ENCODE peak calls at places on chromosomes 2 and 18, in four cellular contexts. One of them, this sample, is unnamed.

GRCh38 chr18:56121669-56122068 is 516.7 kb downstream of the TXNL1 start:
- DNase-seq in osteoblast: no peak
- DNase-seq in uterus: no peak
- DNase-seq in left ventricle myocardium inferior: no peak
- DNase-seq in this sample: no peak

GRCh38 chr2:174846941-174847938 is 83.0 kb upstream of the CHRNA1 start:
- DNase-seq in uterus: no peak
- DNase-seq in osteoblast: peak; percentile 43
- DNase-seq in left ventricle myocardium inferior: no peak
- DNase-seq in this sample: peak; percentile 40

GRCh38 chr2:143433158-143433557 is 303.9 kb downstream of the ARHGAP15 start:
- DNase-seq in left ventricle myocardium inferior: no peak
- DNase-seq in osteoblast: no peak
- DNase-seq in uterus: no peak
- DNase-seq in this sample: no peak

GRCh38 chr2:219207884-219208740 is 1.5 kb downstream of the ZFAND2B start:
- DNase-seq in left ventricle myocardium inferior: no peak
- DNase-seq in uterus: no peak
- DNase-seq in osteoblast: peak; percentile 93
- DNase-seq in this sample: no peak

GRCh38 chr2:16338026-16338425 is 327.6 kb downstream of the CYRIA start:
- DNase-seq in osteoblast: no peak
- DNase-seq in uterus: no peak
- DNase-seq in left ventricle myocardium inferior: no peak
- DNase-seq in this sample: no peak

GRCh38 chr18:62200121-62200914 is 13.3 kb downstream of the RELCH start:
- DNase-seq in uterus: no peak
- DNase-seq in left ventricle myocardium inferior: no peak
- DNase-seq in osteoblast: peak; percentile 25
- DNase-seq in this sample: no peak

GRCh38 chr2:39377226-39377939 is 59.7 kb downstream of the MAP4K3 start:
- DNase-seq in uterus: no peak
- DNase-seq in left ventricle myocardium inferior: no peak
- DNase-seq in osteoblast: no peak
- DNase-seq in this sample: no peak

GRCh38 chr2:219645631-219646527 is 18.4 kb downstream of the SLC4A3 start:
- DNase-seq in uterus: no peak
- DNase-seq in osteoblast: peak; percentile 92
- DNase-seq in left ventricle myocardium inferior: no peak
- DNase-seq in this sample: no peak

GRCh38 chr2:128376241-128377041 is 57.8 kb upstream of the HS6ST1 start:
- DNase-seq in osteoblast: peak; percentile 83
- DNase-seq in left ventricle myocardium inferior: no peak
- DNase-seq in uterus: no peak
- DNase-seq in this sample: no peak

GRCh38 chr18:4130734-4131719 is 324.1 kb downstream of the DLGAP1 start:
- DNase-seq in uterus: no peak
- DNase-seq in left ventricle myocardium inferior: no peak
- DNase-seq in osteoblast: no peak
- DNase-seq in this sample: no peak

GRCh38 chr2:7269993-7270392 is 352.8 kb downstream of the RNF144A start:
- DNase-seq in osteoblast: no peak
- DNase-seq in left ventricle myocardium inferior: no peak
- DNase-seq in uterus: no peak
- DNase-seq in this sample: no peak

GRCh38 chr2:86371482-86372002 is 34.1 kb upstream of the REEP1 start:
- DNase-seq in osteoblast: no peak
- DNase-seq in uterus: no peak
- DNase-seq in left ventricle myocardium inferior: no peak
- DNase-seq in this sample: no peak

GRCh38 chr2:6812857-6813530 is 52.7 kb downstream of the CMPK2 start:
- DNase-seq in uterus: no peak
- DNase-seq in osteoblast: no peak
- DNase-seq in left ventricle myocardium inferior: no peak
- DNase-seq in this sample: no peak

GRCh38 chr2:177887722-177888121 is 184.9 kb downstream of the PDE11A start:
- DNase-seq in uterus: no peak
- DNase-seq in left ventricle myocardium inferior: no peak
- DNase-seq in osteoblast: no peak
- DNase-seq in this sample: no peak

GRCh38 chr18:2979871-2980606 is 32.9 kb downstream of the LPIN2 start:
- DNase-seq in uterus: no peak
- DNase-seq in osteoblast: no peak
- DNase-seq in left ventricle myocardium inferior: no peak
- DNase-seq in this sample: no peak

GRCh38 chr2:218485986-218486667 is 67.2 kb downstream of the VIL1 start:
- DNase-seq in left ventricle myocardium inferior: no peak
- DNase-seq in uterus: no peak
- DNase-seq in osteoblast: peak; percentile 4
- DNase-seq in this sample: no peak

GRCh38 chr2:11187083-11187619 is 31.9 kb downstream of the SLC66A3 start:
- DNase-seq in left ventricle myocardium inferior: no peak
- DNase-seq in osteoblast: peak; percentile 68
- DNase-seq in uterus: no peak
- DNase-seq in this sample: no peak

GRCh38 chr2:237540823-237541222 is 25.6 kb upstream of the PRLH start:
- DNase-seq in left ventricle myocardium inferior: peak; percentile 77
- DNase-seq in uterus: peak; percentile 59
- DNase-seq in osteoblast: peak; percentile 94
- DNase-seq in this sample: peak; percentile 71

GRCh38 chr2:181774601-181775179 is 94.4 kb upstream of the NEUROD1 start:
- DNase-seq in uterus: no peak
- DNase-seq in left ventricle myocardium inferior: no peak
- DNase-seq in osteoblast: no peak
- DNase-seq in this sample: no peak

GRCh38 chr2:27943138-27943537 is 52.6 kb downstream of the BABAM2 start:
- DNase-seq in osteoblast: no peak
- DNase-seq in left ventricle myocardium inferior: no peak
- DNase-seq in uterus: no peak
- DNase-seq in this sample: no peak

GRCh38 chr2:17334300-17334699 is 183.9 kb downstream of the RAD51AP2 start:
- DNase-seq in uterus: no peak
- DNase-seq in left ventricle myocardium inferior: no peak
- DNase-seq in osteoblast: peak; percentile 6
- DNase-seq in this sample: no peak

GRCh38 chr2:224754129-224754528 is 38.0 kb upstream of the CCDC195 start:
- DNase-seq in osteoblast: peak; percentile 84
- DNase-seq in left ventricle myocardium inferior: no peak
- DNase-seq in uterus: no peak
- DNase-seq in this sample: no peak

GRCh38 chr2:105734762-105735538 is 9.8 kb upstream of the NCK2 start:
- DNase-seq in uterus: no peak
- DNase-seq in osteoblast: peak; percentile 63
- DNase-seq in left ventricle myocardium inferior: no peak
- DNase-seq in this sample: no peak

GRCh38 chr2:85744771-85745601 is 8.8 kb upstream of the ATOH8 start:
- DNase-seq in uterus: peak; percentile 85
- DNase-seq in left ventricle myocardium inferior: peak; percentile 65
- DNase-seq in osteoblast: peak; percentile 88
- DNase-seq in this sample: no peak

GRCh38 chr2:11724151-11724550 is 22.3 kb upstream of the LPIN1 start:
- DNase-seq in left ventricle myocardium inferior: no peak
- DNase-seq in osteoblast: no peak
- DNase-seq in uterus: no peak
- DNase-seq in this sample: no peak

GRCh38 chr2:57160976-57161375 is 885.6 kb upstream of the VRK2 start:
- DNase-seq in uterus: no peak
- DNase-seq in left ventricle myocardium inferior: no peak
- DNase-seq in osteoblast: no peak
- DNase-seq in this sample: no peak

GRCh38 chr18:34837769-34838194 is 127.7 kb downstream of the DTNA start:
- DNase-seq in uterus: peak; percentile 25
- DNase-seq in left ventricle myocardium inferior: no peak
- DNase-seq in osteoblast: no peak
- DNase-seq in this sample: no peak

GRCh38 chr18:60391571-60392226 is 19.1 kb upstream of the MC4R start:
- DNase-seq in uterus: no peak
- DNase-seq in left ventricle myocardium inferior: no peak
- DNase-seq in osteoblast: no peak
- DNase-seq in this sample: no peak

GRCh38 chr2:95121495-95122196 is at the start of gene MRPS5:
- DNase-seq in left ventricle myocardium inferior: peak; percentile 90
- DNase-seq in uterus: peak; percentile 75
- DNase-seq in osteoblast: peak; percentile 98
- DNase-seq in this sample: peak; percentile 90

GRCh38 chr2:173401716-173402326 is 47.1 kb downstream of the CDCA7 start:
- DNase-seq in left ventricle myocardium inferior: no peak
- DNase-seq in osteoblast: no peak
- DNase-seq in uterus: no peak
- DNase-seq in this sample: no peak

GRCh38 chr18:57461652-57462269 is 26.6 kb downstream of the ONECUT2 start:
- DNase-seq in left ventricle myocardium inferior: no peak
- DNase-seq in osteoblast: no peak
- DNase-seq in uterus: no peak
- DNase-seq in this sample: no peak

GRCh38 chr2:3305952-3306351 is 71.7 kb downstream of the EIPR1 start:
- DNase-seq in left ventricle myocardium inferior: no peak
- DNase-seq in osteoblast: no peak
- DNase-seq in uterus: no peak
- DNase-seq in this sample: no peak

DNA sequence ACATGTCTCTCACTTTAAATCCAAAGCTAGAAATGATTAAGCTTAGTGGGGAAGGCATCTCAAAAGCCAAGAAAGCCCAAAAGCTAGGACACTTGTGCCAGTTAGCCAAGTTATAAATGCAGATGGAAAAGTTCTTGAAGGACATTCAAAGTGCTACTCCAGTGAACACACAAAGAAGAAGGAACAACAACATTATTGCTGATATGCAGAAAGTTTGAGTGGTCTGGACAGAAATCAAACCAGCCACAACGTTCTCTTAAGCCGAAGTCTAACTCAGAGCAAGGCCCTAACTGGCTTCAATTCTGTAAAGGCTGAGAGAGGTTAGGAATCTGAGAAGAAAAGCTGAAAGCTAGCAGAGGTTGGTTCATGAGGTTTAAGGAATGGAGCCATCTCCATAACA is 49.0 kb downstream of the PPP4R1 start:
- DNase-seq in left ventricle myocardium inferior: no peak
- DNase-seq in osteoblast: no peak
- DNase-seq in uterus: no peak
- DNase-seq in this sample: no peak
- H3K36me3 ChIP-seq in left ventricle myocardium inferior: peaks cover 72% of the 10 kb centered on the region
- H3K36me3 ChIP-seq in osteoblast: peaks cover 58% of the 10 kb centered on the region
- H3K36me3 ChIP-seq in uterus: no peaks in the 10 kb centered on the region
- H3K36me3 ChIP-seq in this sample: peaks cover 68% of the 10 kb centered on the region

GRCh38 chr2:199850718-199851498 is at the start of gene FTCDNL1:
- DNase-seq in uterus: peak; percentile 20
- DNase-seq in left ventricle myocardium inferior: peak; percentile 56
- DNase-seq in osteoblast: peak; percentile 93
- DNase-seq in this sample: peak; percentile 60
- TF ChIP-seq CTCF in uterus: peak; percentile 36
- TF ChIP-seq CTCF in left ventricle myocardium inferior: peak; percentile 57
- TF ChIP-seq CTCF in osteoblast: peak; percentile 63
- TF ChIP-seq CTCF in this sample: peak; percentile 15

DNA sequence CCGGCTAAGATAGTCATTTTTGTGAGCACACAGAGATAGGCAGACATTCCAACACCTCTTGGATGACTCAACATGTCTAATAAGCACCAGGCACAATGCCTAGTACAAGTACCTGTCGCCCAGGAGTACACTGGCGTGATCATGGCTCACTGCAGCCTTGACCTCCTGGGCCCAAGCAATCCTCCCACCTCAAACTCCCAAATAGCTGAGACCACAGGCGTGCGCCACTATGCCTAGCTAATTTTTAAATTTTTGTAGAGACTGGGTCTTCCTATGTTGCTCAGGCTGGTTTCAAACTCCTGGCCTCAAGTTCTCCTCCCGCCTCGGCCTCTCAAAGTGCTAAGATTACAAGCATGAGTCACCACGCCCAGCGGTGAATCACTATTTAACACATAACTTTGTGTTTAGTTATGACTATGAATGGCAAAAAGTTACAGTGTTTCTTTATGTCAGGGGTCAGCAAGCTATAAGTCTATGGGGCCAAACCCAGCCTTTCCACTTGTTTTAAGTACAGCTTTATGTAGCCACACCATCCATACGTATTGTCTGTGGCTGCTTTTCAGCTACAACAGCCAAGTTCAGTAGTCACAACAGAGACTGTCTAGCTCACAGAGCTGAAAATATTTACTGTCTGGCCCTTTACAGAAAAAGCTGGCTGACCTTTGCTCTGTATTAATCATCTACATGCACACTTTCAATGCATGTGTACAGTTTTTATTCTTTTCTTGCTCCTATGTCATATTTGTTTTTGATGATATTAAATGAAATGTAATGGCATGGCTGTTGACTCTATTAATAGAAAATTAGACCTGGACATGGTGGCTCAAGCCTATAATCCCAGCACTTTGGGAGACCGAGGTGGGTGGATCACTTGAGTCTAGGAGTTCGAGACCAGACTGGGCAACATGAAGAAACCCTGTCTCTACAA is 18.7 kb downstream of the ORC2 start:
- DNase-seq in uterus: no peak
- DNase-seq in osteoblast: no peak
- DNase-seq in left ventricle myocardium inferior: no peak
- DNase-seq in this sample: no peak
- H3K36me3 ChIP-seq in uterus: no peaks in the 10 kb centered on the region
- H3K36me3 ChIP-seq in osteoblast: peaks cover 36% of the 10 kb centered on the region
- H3K36me3 ChIP-seq in left ventricle myocardium inferior: peaks cover 84% of the 10 kb centered on the region
- H3K36me3 ChIP-seq in this sample: peaks cover 27% of the 10 kb centered on the region

DNA sequence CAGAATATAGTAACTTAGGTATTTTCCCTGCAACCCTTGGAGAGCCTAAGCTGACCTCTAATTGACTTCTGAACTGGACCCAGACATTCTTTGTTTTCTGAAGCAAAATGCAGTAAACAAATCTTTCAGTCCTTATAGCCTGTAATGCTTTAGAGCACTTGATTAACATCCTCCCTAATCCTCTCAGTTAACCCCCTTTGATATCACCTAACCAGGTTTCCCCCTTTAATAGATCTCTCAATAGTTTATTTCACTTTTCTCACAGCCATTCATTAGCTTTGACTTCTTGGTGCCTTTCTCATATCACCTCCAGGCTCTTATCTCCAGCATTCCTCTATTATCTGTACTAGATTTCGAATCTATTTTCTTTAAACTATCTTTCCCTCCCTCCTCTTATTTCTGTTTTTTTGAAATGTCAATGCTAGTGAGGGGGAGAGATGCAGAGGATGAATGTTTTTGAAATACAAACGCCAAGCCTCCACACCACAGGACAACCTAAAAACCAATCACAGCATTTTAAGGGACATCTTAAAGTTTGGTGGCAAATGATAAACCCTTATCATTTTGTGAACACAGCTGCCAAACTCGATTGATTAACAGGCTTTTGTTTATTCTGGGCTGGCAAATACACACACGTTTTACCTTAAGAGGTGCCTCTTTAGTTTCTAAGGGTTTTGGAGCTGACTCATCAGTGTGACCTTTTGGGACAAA is 4.6 kb upstream of the MEIS1 start:
- DNase-seq in uterus: no peak
- DNase-seq in left ventricle myocardium inferior: no peak
- DNase-seq in osteoblast: no peak
- DNase-seq in this sample: no peak
- TF ChIP-seq CTCF in uterus: no peak
- TF ChIP-seq CTCF in left ventricle myocardium inferior: no peak
- TF ChIP-seq CTCF in osteoblast: no peak
- TF ChIP-seq CTCF in this sample: no peak

This sample was measured in heart left ventricle.